ENCODE peak calls at places on chromosome 4, in four cellular contexts. M, U, F and Z are unnamed samples.

GRCh38 chr4:109588176-109588575 is 28.1 kb downstream of the MCUB start:
- DNase-seq in U (peak), F (no peak), M (no peak), Z (no peak)

GRCh38 chr4:153465922-153466636 is at the start of gene TMEM131L:
- DNase-seq in F (peak), M (peak), U (no peak), Z (peak)

GRCh38 chr4:47852121-47852520 is 14.3 kb upstream of the CORIN start:
- DNase-seq in M (no peak), F (no peak), U (no peak), Z (no peak)

GRCh38 chr4:179465131-179465797 is 2023.0 kb upstream of the AGA start:
- DNase-seq in U (no peak), M (peak), F (no peak), Z (no peak)

GRCh38 chr4:143721317-143721716 is 20.8 kb upstream of the FREM3 start:
- DNase-seq in M (no peak), F (no peak), U (no peak), Z (no peak)

GRCh38 chr4:111630705-111631104 is 514.5 kb upstream of the FAM241A start:
- DNase-seq in F (peak), M (no peak), U (no peak), Z (peak)

GRCh38 chr4:48877827-48878535 is 28.6 kb downstream of the OCIAD2 start:
- DNase-seq in F (no peak), U (no peak), M (no peak), Z (no peak)

GRCh38 chr4:140637836-140638235 is 69.1 kb upstream of the UCP1 start:
- DNase-seq in M (peak), F (peak), U (no peak), Z (peak)

GRCh38 chr4:28686618-28687017 is 1826.0 kb downstream of the STIM2 start:
- DNase-seq in U (no peak), M (peak), F (peak), Z (peak)

GRCh38 chr4:47668810-47669408 is 169.0 kb downstream of the CORIN start:
- DNase-seq in M (peak), F (peak), U (no peak), Z (peak)

DNA sequence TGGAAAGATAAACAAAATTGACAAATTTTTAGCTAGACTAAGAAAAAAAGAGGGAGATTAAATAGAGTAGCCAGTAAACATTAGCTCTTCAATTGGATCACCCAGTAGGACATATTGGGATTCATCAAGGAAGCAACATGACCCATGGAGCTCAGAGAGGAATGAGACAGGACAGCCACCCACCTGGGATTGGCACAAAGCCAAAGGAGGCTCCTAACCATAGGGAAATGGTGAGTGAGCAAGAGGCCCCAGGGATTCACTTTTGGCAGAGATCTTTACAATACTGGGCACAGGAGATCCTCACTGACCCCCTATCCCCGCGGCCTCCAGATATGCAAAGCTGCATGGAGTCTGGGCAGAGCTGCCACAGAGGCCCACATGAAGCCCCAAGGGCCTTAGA is 34.8 kb upstream of the CXCL6 start:
- DNase-seq in F (no peak), M (no peak), U (no peak), Z (no peak)
- TF ChIP-seq FOXM1 in F (no peak), M (no peak), U (no peak), Z (no peak)

GRCh38 chr4:40915318-40916217 is 165.8 kb downstream of the NSUN7 start:
- DNase-seq in M (no peak), F (no peak), U (no peak), Z (no peak)
- TF ChIP-seq USF2 in M (no peak), F (no peak), U (no peak), Z (no peak)

GRCh38 chr4:176193126-176193525 is 2.3 kb downstream of the SPATA4 start:
- DNase-seq in M (no peak), U (no peak), F (no peak), Z (no peak)
- TF ChIP-seq FOXM1 in M (no peak), U (no peak), F (no peak), Z (no peak)

DNA sequence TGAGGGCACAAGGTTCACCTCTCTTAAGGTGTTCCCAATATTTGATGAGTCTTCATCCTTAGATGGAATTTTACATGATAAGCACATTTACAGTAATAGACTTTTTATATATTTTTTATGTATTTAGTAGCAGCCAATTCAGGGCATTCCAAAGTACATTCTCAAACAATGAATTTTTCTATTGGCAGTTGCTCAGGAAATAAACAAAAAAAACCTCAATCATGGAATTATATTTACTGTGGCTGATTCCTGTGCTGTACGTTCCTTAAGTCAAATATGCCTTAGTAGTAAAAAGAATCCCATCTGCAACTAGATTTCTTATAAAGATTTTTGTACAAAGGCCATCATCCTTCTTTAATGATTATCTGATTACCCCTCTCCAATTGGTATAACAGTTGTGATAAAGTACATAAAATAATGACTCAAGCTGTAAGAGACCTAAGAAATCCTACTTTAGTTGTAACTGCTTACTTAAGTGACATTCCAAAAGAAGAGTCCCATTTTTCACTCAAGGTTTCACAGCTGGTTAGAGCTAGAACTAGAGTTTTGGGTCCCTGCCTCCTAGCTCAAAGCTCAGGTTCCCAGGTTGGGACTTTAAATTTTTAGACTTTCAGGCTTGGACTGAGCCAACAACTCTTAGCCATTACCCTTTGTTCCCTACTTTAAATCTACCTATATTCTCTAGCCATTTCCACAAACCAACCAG is 152.7 kb downstream of the FHIP1A start:
- DNase-seq in M (no peak), U (no peak), F (no peak), Z (no peak)
- TF ChIP-seq USF2 in M (no peak), U (no peak), F (no peak), Z (no peak)

GRCh38 chr4:79609853-79610252 is 201.8 kb upstream of the GK2 start:
- DNase-seq in F (no peak), M (no peak), U (no peak), Z (no peak)
- TF ChIP-seq FOXM1 in F (no peak), M (no peak), U (no peak), Z (no peak)

GRCh38 chr4:55435136-55435535 is 39.4 kb downstream of the TMEM165 start:
- DNase-seq in U (peak), M (peak), F (no peak), Z (no peak)
- TF ChIP-seq USF2 in U (no peak), M (no peak), F (no peak), Z (no peak)

GRCh38 chr4:87961993-87962791 is 13.3 kb upstream of the SPP1 start:
- DNase-seq in F (no peak), U (no peak), M (peak), Z (no peak)
- TF ChIP-seq FOXM1 in F (no peak), U (no peak), M (no peak), Z (no peak)

DNA sequence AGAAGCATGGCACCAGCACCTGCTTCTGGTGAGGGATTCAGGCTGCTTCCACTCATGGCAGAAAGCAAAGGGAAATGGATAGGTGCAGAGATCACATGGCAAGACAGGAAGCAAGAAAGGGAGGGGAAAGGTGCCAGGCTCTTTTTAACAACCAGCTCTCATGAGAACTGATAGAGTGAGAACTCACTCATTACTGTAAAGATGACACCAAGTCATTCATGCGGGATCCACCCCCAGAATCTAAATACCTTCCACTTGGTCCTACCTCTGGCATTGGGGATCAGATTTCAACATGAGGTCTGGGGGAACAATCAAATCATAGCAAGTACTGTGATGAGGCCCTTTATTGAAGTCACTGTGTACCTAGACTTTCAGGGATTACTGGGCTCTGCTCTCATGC is 72.0 kb upstream of the PRDM5 start:
- DNase-seq in U (no peak), M (no peak), F (no peak), Z (no peak)
- TF ChIP-seq USF2 in U (no peak), M (no peak), F (no peak), Z (no peak)